ENCODE peak calls at places on chromosomes 1 and 21, in five cellular contexts. R, N, A, I and E are unnamed samples.

GRCh38 chr1:21149862-21150432 is 26.8 kb downstream of the EIF4G3 start:
- DNase-seq in R (no peak), N (no peak), A (no peak), I (no peak), E (no peak)

GRCh38 chr1:166133276-166133841 is 33.4 kb downstream of the FAM78B start:
- DNase-seq in R (no peak), N (no peak), A (no peak), I (peak; percentile 15), E (no peak)

GRCh38 chr1:109739738-109740614 is 862 bp downstream of the GSTM3 start:
- DNase-seq in R (peak; percentile 78), N (peak; percentile 91), A (peak; percentile 84), I (peak; percentile 7), E (no peak)

GRCh38 chr1:184827600-184828368 is 73.1 kb upstream of the EDEM3 start:
- DNase-seq in R (no peak), N (no peak), A (no peak), I (no peak), E (no peak)

GRCh38 chr1:63127376-63127775 is 195.0 kb upstream of the FOXD3 start:
- DNase-seq in R (no peak), N (no peak), A (no peak), I (no peak), E (no peak)

GRCh38 chr21:14740692-14741091 is 194.6 kb upstream of the SAMSN1 start:
- DNase-seq in R (no peak), N (no peak), A (no peak), I (no peak), E (no peak)

GRCh38 chr1:65505547-65506325 is 85.3 kb downstream of the LEPR start:
- DNase-seq in R (no peak), N (no peak), A (no peak), I (no peak), E (no peak)

GRCh38 chr1:23460519-23460918 is 23.5 kb downstream of the ASAP3 start:
- DNase-seq in R (no peak), N (no peak), A (no peak), I (no peak), E (no peak)

GRCh38 chr1:53552146-53552940 is 93.1 kb downstream of the DMRTB1 start:
- DNase-seq in R (peak; percentile 51), N (peak; percentile 59), A (no peak), I (no peak), E (no peak)

GRCh38 chr1:153536618-153537375 is 1.0 kb upstream of the S100A6 start:
- DNase-seq in R (no peak), N (no peak), A (no peak), I (no peak), E (no peak)

GRCh38 chr1:18949689-18950414 is 6.6 kb downstream of the IFFO2 start:
- DNase-seq in R (peak; percentile 47), N (no peak), A (no peak), I (no peak), E (no peak)

GRCh38 chr1:226939439-226940028 is 560 bp upstream of the COQ8A start:
- DNase-seq in R (peak; percentile 83), N (peak; percentile 85), A (peak; percentile 59), I (no peak), E (no peak)

GRCh38 chr1:230757856-230758704 is 10.9 kb downstream of the CAPN9 start:
- DNase-seq in R (no peak), N (no peak), A (no peak), I (no peak), E (no peak)

GRCh38 chr1:214617246-214617645 is 14.3 kb downstream of the CENPF start:
- DNase-seq in R (no peak), N (no peak), A (no peak), I (no peak), E (no peak)

GRCh38 chr1:56301791-56302190 is 277.6 kb downstream of the PLPP3 start:
- DNase-seq in R (no peak), N (no peak), A (no peak), I (no peak), E (no peak)